ENCODE peak calls at places on chromosomes 12 and 14, in nine cellular contexts. One of them, this sample, is unnamed.

GRCh38 chr12:19916193-19916498 is 452.2 kb upstream of the PDE3A start:
- DNase-seq in mucosa of gallbladder: no peak
- DNase-seq in LoVo: no peak
- DNase-seq in NB4: no peak
- DNase-seq in CD8-positive, alpha-beta memory T cell: no peak
- DNase-seq in NCI-H446: no peak
- DNase-seq in spleen: no peak
- DNase-seq in NCI-H510A treated with DMSO at 0.1 percent for 48 hours: peak
- DNase-seq in EL: no peak
- DNase-seq in this sample: no peak

GRCh38 chr14:43525647-43526046 is 981.4 kb downstream of the FSCB start:
- DNase-seq in mucosa of gallbladder: no peak
- DNase-seq in LoVo: no peak
- DNase-seq in NB4: no peak
- DNase-seq in CD8-positive, alpha-beta memory T cell: no peak
- DNase-seq in NCI-H446: no peak
- DNase-seq in spleen: no peak
- DNase-seq in NCI-H510A treated with DMSO at 0.1 percent for 48 hours: no peak
- DNase-seq in EL: no peak
- DNase-seq in this sample: no peak

GRCh38 chr12:66647034-66647691 is 31.7 kb downstream of the GRIP1 start:
- DNase-seq in mucosa of gallbladder: no peak
- DNase-seq in LoVo: no peak
- DNase-seq in NB4: no peak
- DNase-seq in CD8-positive, alpha-beta memory T cell: no peak
- DNase-seq in NCI-H446: peak
- DNase-seq in spleen: no peak
- DNase-seq in NCI-H510A treated with DMSO at 0.1 percent for 48 hours: no peak
- DNase-seq in EL: peak
- DNase-seq in this sample: no peak

GRCh38 chr12:115897718-115898117 is 379.8 kb downstream of the MED13L start:
- DNase-seq in mucosa of gallbladder: no peak
- DNase-seq in LoVo: no peak
- DNase-seq in NB4: no peak
- DNase-seq in CD8-positive, alpha-beta memory T cell: no peak
- DNase-seq in NCI-H446: no peak
- DNase-seq in spleen: no peak
- DNase-seq in NCI-H510A treated with DMSO at 0.1 percent for 48 hours: no peak
- DNase-seq in EL: no peak
- DNase-seq in this sample: no peak

GRCh38 chr12:8154526-8154925 is 2.3 kb upstream of the ZNF705A start:
- DNase-seq in mucosa of gallbladder: no peak
- DNase-seq in LoVo: no peak
- DNase-seq in NB4: no peak
- DNase-seq in CD8-positive, alpha-beta memory T cell: no peak
- DNase-seq in NCI-H446: no peak
- DNase-seq in spleen: no peak
- DNase-seq in NCI-H510A treated with DMSO at 0.1 percent for 48 hours: no peak
- DNase-seq in EL: no peak
- DNase-seq in this sample: no peak

GRCh38 chr12:117188961-117189724 is 1.1 kb downstream of the FBXO21 start:
- DNase-seq in mucosa of gallbladder: peak
- DNase-seq in LoVo: no peak
- DNase-seq in NB4: no peak
- DNase-seq in CD8-positive, alpha-beta memory T cell: no peak
- DNase-seq in NCI-H446: no peak
- DNase-seq in spleen: no peak
- DNase-seq in NCI-H510A treated with DMSO at 0.1 percent for 48 hours: no peak
- DNase-seq in EL: peak
- DNase-seq in this sample: no peak

GRCh38 chr12:48814313-48815280 is 3.7 kb upstream of the CACNB3 start:
- DNase-seq in mucosa of gallbladder: peak
- DNase-seq in LoVo: peak
- DNase-seq in NB4: peak
- DNase-seq in CD8-positive, alpha-beta memory T cell: peak
- DNase-seq in NCI-H446: peak
- DNase-seq in spleen: peak
- DNase-seq in NCI-H510A treated with DMSO at 0.1 percent for 48 hours: peak
- DNase-seq in EL: peak
- DNase-seq in this sample: peak

GRCh38 chr12:6361834-6362233 is 13.5 kb downstream of the SCNN1A start:
- DNase-seq in mucosa of gallbladder: peak
- DNase-seq in LoVo: peak
- DNase-seq in NB4: no peak
- DNase-seq in CD8-positive, alpha-beta memory T cell: no peak
- DNase-seq in NCI-H446: no peak
- DNase-seq in spleen: peak
- DNase-seq in NCI-H510A treated with DMSO at 0.1 percent for 48 hours: no peak
- DNase-seq in EL: peak
- DNase-seq in this sample: no peak

GRCh38 chr12:119512772-119513497 is 80.6 kb upstream of the TMEM233 start:
- DNase-seq in mucosa of gallbladder: no peak
- DNase-seq in LoVo: peak
- DNase-seq in NB4: peak
- DNase-seq in CD8-positive, alpha-beta memory T cell: no peak
- DNase-seq in NCI-H446: no peak
- DNase-seq in spleen: no peak
- DNase-seq in NCI-H510A treated with DMSO at 0.1 percent for 48 hours: no peak
- DNase-seq in EL: peak
- DNase-seq in this sample: no peak

GRCh38 chr12:40692617-40693502 is 621 bp downstream of the CNTN1 start:
- DNase-seq in mucosa of gallbladder: peak
- DNase-seq in LoVo: no peak
- DNase-seq in NB4: no peak
- DNase-seq in CD8-positive, alpha-beta memory T cell: no peak
- DNase-seq in NCI-H446: peak
- DNase-seq in spleen: peak
- DNase-seq in NCI-H510A treated with DMSO at 0.1 percent for 48 hours: no peak
- DNase-seq in EL: no peak
- DNase-seq in this sample: no peak

GRCh38 chr12:52766351-52767019 is 10.7 kb downstream of the KRT76 start:
- DNase-seq in mucosa of gallbladder: no peak
- DNase-seq in LoVo: no peak
- DNase-seq in NB4: no peak
- DNase-seq in CD8-positive, alpha-beta memory T cell: no peak
- DNase-seq in NCI-H446: no peak
- DNase-seq in spleen: no peak
- DNase-seq in NCI-H510A treated with DMSO at 0.1 percent for 48 hours: no peak
- DNase-seq in EL: no peak
- DNase-seq in this sample: no peak

GRCh38 chr12:40016960-40017359 is 88.9 kb downstream of the SLC2A13 start:
- DNase-seq in mucosa of gallbladder: no peak
- DNase-seq in LoVo: peak
- DNase-seq in NB4: peak
- DNase-seq in CD8-positive, alpha-beta memory T cell: no peak
- DNase-seq in NCI-H446: no peak
- DNase-seq in spleen: no peak
- DNase-seq in NCI-H510A treated with DMSO at 0.1 percent for 48 hours: no peak
- DNase-seq in EL: no peak
- DNase-seq in this sample: no peak

GRCh38 chr12:52691076-52691764 is 11.0 kb upstream of the KRT1 start:
- DNase-seq in mucosa of gallbladder: no peak
- DNase-seq in LoVo: no peak
- DNase-seq in NB4: no peak
- DNase-seq in CD8-positive, alpha-beta memory T cell: peak
- DNase-seq in NCI-H446: no peak
- DNase-seq in spleen: peak
- DNase-seq in NCI-H510A treated with DMSO at 0.1 percent for 48 hours: peak
- DNase-seq in EL: no peak
- DNase-seq in this sample: no peak

GRCh38 chr12:116954700-116955381 is 44.1 kb downstream of the FBXW8 start:
- DNase-seq in mucosa of gallbladder: no peak
- DNase-seq in LoVo: no peak
- DNase-seq in NB4: no peak
- DNase-seq in CD8-positive, alpha-beta memory T cell: no peak
- DNase-seq in NCI-H446: peak
- DNase-seq in spleen: no peak
- DNase-seq in NCI-H510A treated with DMSO at 0.1 percent for 48 hours: no peak
- DNase-seq in EL: no peak
- DNase-seq in this sample: peak

GRCh38 chr12:57150400-57150799 is 3.0 kb upstream of the LRP1-AS start:
- DNase-seq in mucosa of gallbladder: no peak
- DNase-seq in LoVo: no peak
- DNase-seq in NB4: no peak
- DNase-seq in CD8-positive, alpha-beta memory T cell: no peak
- DNase-seq in NCI-H446: no peak
- DNase-seq in spleen: no peak
- DNase-seq in NCI-H510A treated with DMSO at 0.1 percent for 48 hours: no peak
- DNase-seq in EL: no peak
- DNase-seq in this sample: no peak

GRCh38 chr14:33580221-33580749 is 370.6 kb downstream of the EGLN3 start:
- DNase-seq in mucosa of gallbladder: no peak
- DNase-seq in LoVo: no peak
- DNase-seq in NB4: no peak
- DNase-seq in CD8-positive, alpha-beta memory T cell: no peak
- DNase-seq in NCI-H446: no peak
- DNase-seq in spleen: no peak
- DNase-seq in NCI-H510A treated with DMSO at 0.1 percent for 48 hours: no peak
- DNase-seq in EL: no peak
- DNase-seq in this sample: no peak

GRCh38 chr14:106562451-106562850 is 1036.1 kb downstream of the TMEM121 start:
- DNase-seq in mucosa of gallbladder: no peak
- DNase-seq in LoVo: no peak
- DNase-seq in NB4: no peak
- DNase-seq in CD8-positive, alpha-beta memory T cell: no peak
- DNase-seq in NCI-H446: no peak
- DNase-seq in spleen: no peak
- DNase-seq in NCI-H510A treated with DMSO at 0.1 percent for 48 hours: no peak
- DNase-seq in EL: no peak
- DNase-seq in this sample: no peak

GRCh38 chr12:62581288-62582064 is 114.8 kb downstream of the MON2 start:
- DNase-seq in mucosa of gallbladder: no peak
- DNase-seq in LoVo: peak
- DNase-seq in NB4: peak
- DNase-seq in CD8-positive, alpha-beta memory T cell: no peak
- DNase-seq in NCI-H446: peak
- DNase-seq in spleen: no peak
- DNase-seq in NCI-H510A treated with DMSO at 0.1 percent for 48 hours: peak
- DNase-seq in EL: peak
- DNase-seq in this sample: peak

GRCh38 chr12:93824514-93825500 is 147.6 kb downstream of the CRADD start:
- DNase-seq in mucosa of gallbladder: no peak
- DNase-seq in LoVo: no peak
- DNase-seq in NB4: no peak
- DNase-seq in CD8-positive, alpha-beta memory T cell: no peak
- DNase-seq in NCI-H446: peak
- DNase-seq in spleen: no peak
- DNase-seq in NCI-H510A treated with DMSO at 0.1 percent for 48 hours: no peak
- DNase-seq in EL: peak
- DNase-seq in this sample: no peak

GRCh38 chr12:127101086-127101485 is 1165.9 kb upstream of the TMEM132C start:
- DNase-seq in mucosa of gallbladder: no peak
- DNase-seq in LoVo: no peak
- DNase-seq in NB4: no peak
- DNase-seq in CD8-positive, alpha-beta memory T cell: no peak
- DNase-seq in NCI-H446: no peak
- DNase-seq in spleen: no peak
- DNase-seq in NCI-H510A treated with DMSO at 0.1 percent for 48 hours: no peak
- DNase-seq in EL: no peak
- DNase-seq in this sample: no peak

GRCh38 chr12:110896559-110896958 is 23.8 kb downstream of the MYL2 start:
- DNase-seq in mucosa of gallbladder: no peak
- DNase-seq in LoVo: peak
- DNase-seq in NB4: no peak
- DNase-seq in CD8-positive, alpha-beta memory T cell: no peak
- DNase-seq in NCI-H446: no peak
- DNase-seq in spleen: no peak
- DNase-seq in NCI-H510A treated with DMSO at 0.1 percent for 48 hours: no peak
- DNase-seq in EL: no peak
- DNase-seq in this sample: peak

GRCh38 chr12:111056618-111057521 is 136.5 kb upstream of the MYL2 start:
- DNase-seq in mucosa of gallbladder: no peak
- DNase-seq in LoVo: no peak
- DNase-seq in NB4: peak
- DNase-seq in CD8-positive, alpha-beta memory T cell: peak
- DNase-seq in NCI-H446: no peak
- DNase-seq in spleen: peak
- DNase-seq in NCI-H510A treated with DMSO at 0.1 percent for 48 hours: no peak
- DNase-seq in EL: no peak
- DNase-seq in this sample: no peak

GRCh38 chr12:63862187-63863107 is 17.9 kb downstream of the SRGAP1 start:
- DNase-seq in mucosa of gallbladder: peak
- DNase-seq in LoVo: peak
- DNase-seq in NB4: no peak
- DNase-seq in CD8-positive, alpha-beta memory T cell: no peak
- DNase-seq in NCI-H446: peak
- DNase-seq in spleen: no peak
- DNase-seq in NCI-H510A treated with DMSO at 0.1 percent for 48 hours: no peak
- DNase-seq in EL: peak
- DNase-seq in this sample: peak

GRCh38 chr14:61480704-61481285 is 159.4 kb downstream of the PRKCH start:
- DNase-seq in mucosa of gallbladder: no peak
- DNase-seq in LoVo: no peak
- DNase-seq in NB4: no peak
- DNase-seq in CD8-positive, alpha-beta memory T cell: no peak
- DNase-seq in NCI-H446: no peak
- DNase-seq in spleen: no peak
- DNase-seq in NCI-H510A treated with DMSO at 0.1 percent for 48 hours: no peak
- DNase-seq in EL: no peak
- DNase-seq in this sample: no peak

GRCh38 chr14:104802913-104803184 is 1.9 kb downstream of the ZBTB42 start:
- DNase-seq in mucosa of gallbladder: no peak
- DNase-seq in LoVo: no peak
- DNase-seq in NB4: no peak
- DNase-seq in CD8-positive, alpha-beta memory T cell: no peak
- DNase-seq in NCI-H446: no peak
- DNase-seq in spleen: no peak
- DNase-seq in NCI-H510A treated with DMSO at 0.1 percent for 48 hours: no peak
- DNase-seq in EL: no peak
- DNase-seq in this sample: no peak

GRCh38 chr12:4154672-4155225 is 118.8 kb upstream of the CCND2 start:
- DNase-seq in mucosa of gallbladder: no peak
- DNase-seq in LoVo: no peak
- DNase-seq in NB4: no peak
- DNase-seq in CD8-positive, alpha-beta memory T cell: no peak
- DNase-seq in NCI-H446: no peak
- DNase-seq in spleen: no peak
- DNase-seq in NCI-H510A treated with DMSO at 0.1 percent for 48 hours: no peak
- DNase-seq in EL: no peak
- DNase-seq in this sample: no peak

GRCh38 chr14:61113561-61113960 is 132.5 kb downstream of the SLC38A6 start:
- DNase-seq in mucosa of gallbladder: no peak
- DNase-seq in LoVo: no peak
- DNase-seq in NB4: peak
- DNase-seq in CD8-positive, alpha-beta memory T cell: no peak
- DNase-seq in NCI-H446: no peak
- DNase-seq in spleen: no peak
- DNase-seq in NCI-H510A treated with DMSO at 0.1 percent for 48 hours: no peak
- DNase-seq in EL: no peak
- DNase-seq in this sample: no peak